ENCODE peak calls at places on chromosomes 13 and 19, in four cellular contexts. One of them, this sample, is unnamed.

GRCh38 chr13:25032160-25032559 is 63.8 kb upstream of the PABPC3 start:
- DNase-seq in CD4-positive, CD25-positive, alpha-beta regulatory T cell: no peak
- DNase-seq in lower leg skin: no peak
- DNase-seq in bronchial epithelial cell: no peak
- DNase-seq in this sample: no peak

GRCh38 chr13:48731957-48732569 is 78.3 kb downstream of the CYSLTR2 start:
- DNase-seq in CD4-positive, CD25-positive, alpha-beta regulatory T cell: peak
- DNase-seq in lower leg skin: no peak
- DNase-seq in bronchial epithelial cell: no peak
- DNase-seq in this sample: no peak

GRCh38 chr13:51683537-51684050 is 99.3 kb downstream of the WDFY2 start:
- DNase-seq in CD4-positive, CD25-positive, alpha-beta regulatory T cell: no peak
- DNase-seq in lower leg skin: no peak
- DNase-seq in bronchial epithelial cell: no peak
- DNase-seq in this sample: no peak

GRCh38 chr13:38564751-38565150 is 122.1 kb upstream of the FREM2 start:
- DNase-seq in CD4-positive, CD25-positive, alpha-beta regulatory T cell: no peak
- DNase-seq in lower leg skin: no peak
- DNase-seq in bronchial epithelial cell: no peak
- DNase-seq in this sample: no peak

GRCh38 chr19:53580871-53581835 is 43.2 kb downstream of the ZNF331 start:
- DNase-seq in CD4-positive, CD25-positive, alpha-beta regulatory T cell: no peak
- DNase-seq in lower leg skin: no peak
- DNase-seq in bronchial epithelial cell: no peak
- DNase-seq in this sample: no peak

GRCh38 chr13:37427843-37428494 is 170.6 kb downstream of the POSTN start:
- DNase-seq in CD4-positive, CD25-positive, alpha-beta regulatory T cell: no peak
- DNase-seq in lower leg skin: no peak
- DNase-seq in bronchial epithelial cell: no peak
- DNase-seq in this sample: no peak

GRCh38 chr19:33530842-33531241 is 9.3 kb upstream of the PEPD start:
- DNase-seq in CD4-positive, CD25-positive, alpha-beta regulatory T cell: no peak
- DNase-seq in lower leg skin: no peak
- DNase-seq in bronchial epithelial cell: no peak
- DNase-seq in this sample: no peak

GRCh38 chr13:21259571-21260455 is 83.4 kb downstream of the MRPL57 start:
- DNase-seq in CD4-positive, CD25-positive, alpha-beta regulatory T cell: no peak
- DNase-seq in lower leg skin: no peak
- DNase-seq in bronchial epithelial cell: no peak
- DNase-seq in this sample: no peak

GRCh38 chr19:9848761-9849160 is 13.6 kb downstream of the PIN1 start:
- DNase-seq in CD4-positive, CD25-positive, alpha-beta regulatory T cell: no peak
- DNase-seq in lower leg skin: no peak
- DNase-seq in bronchial epithelial cell: no peak
- DNase-seq in this sample: no peak

GRCh38 chr19:10717054-10717355 is 874 bp upstream of the DNM2 start:
- DNase-seq in CD4-positive, CD25-positive, alpha-beta regulatory T cell: no peak
- DNase-seq in lower leg skin: no peak
- DNase-seq in bronchial epithelial cell: no peak
- DNase-seq in this sample: no peak

GRCh38 chr13:27578121-27579030 is 42.0 kb downstream of the LNX2 start:
- DNase-seq in CD4-positive, CD25-positive, alpha-beta regulatory T cell: no peak
- DNase-seq in lower leg skin: no peak
- DNase-seq in bronchial epithelial cell: peak
- DNase-seq in this sample: peak

GRCh38 chr13:39269411-39269810 is 231.2 kb downstream of the NHLRC3 start:
- DNase-seq in CD4-positive, CD25-positive, alpha-beta regulatory T cell: no peak
- DNase-seq in lower leg skin: no peak
- DNase-seq in bronchial epithelial cell: no peak
- DNase-seq in this sample: no peak

GRCh38 chr13:48975101-48975925 is at the start of gene FNDC3A:
- DNase-seq in CD4-positive, CD25-positive, alpha-beta regulatory T cell: no peak
- DNase-seq in lower leg skin: peak
- DNase-seq in bronchial epithelial cell: peak
- DNase-seq in this sample: peak

GRCh38 chr19:4378886-4379285 is 21.5 kb downstream of the SH3GL1 start:
- DNase-seq in CD4-positive, CD25-positive, alpha-beta regulatory T cell: no peak
- DNase-seq in lower leg skin: no peak
- DNase-seq in bronchial epithelial cell: no peak
- DNase-seq in this sample: no peak

GRCh38 chr13:94630858-94631257 is 29.2 kb downstream of the GPR180 start:
- DNase-seq in CD4-positive, CD25-positive, alpha-beta regulatory T cell: no peak
- DNase-seq in lower leg skin: no peak
- DNase-seq in bronchial epithelial cell: no peak
- DNase-seq in this sample: no peak

DNA sequence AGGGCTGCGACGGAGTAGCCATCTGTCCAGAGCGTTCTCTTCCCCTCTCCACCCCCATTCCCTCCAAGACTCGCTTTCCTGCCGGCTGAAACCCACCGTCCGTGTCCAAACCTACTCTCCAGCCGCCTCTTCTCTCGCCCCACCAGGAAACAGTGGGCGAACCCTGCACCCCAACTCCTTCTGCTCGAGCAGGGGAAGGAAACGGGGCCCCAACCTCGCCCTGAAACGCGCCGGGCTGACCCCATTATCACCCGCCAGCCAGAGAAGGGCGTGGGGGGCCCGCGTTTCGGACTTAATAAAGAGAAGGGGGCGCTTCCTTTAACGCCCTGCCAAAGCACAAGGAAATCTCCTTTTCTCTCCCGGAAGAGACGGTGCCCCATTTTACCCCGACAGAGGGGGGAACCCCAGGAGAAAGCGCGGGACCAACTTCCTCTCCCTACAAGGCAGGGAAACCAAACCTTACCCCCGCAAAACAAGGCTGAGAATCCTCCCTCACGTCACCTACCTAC is 2.4 kb downstream of the ZC3H4 start:
- DNase-seq in CD4-positive, CD25-positive, alpha-beta regulatory T cell: peak
- DNase-seq in lower leg skin: no peak
- DNase-seq in bronchial epithelial cell: no peak
- DNase-seq in this sample: no peak
- H3K4me3 ChIP-seq in CD4-positive, CD25-positive, alpha-beta regulatory T cell: peak
- H3K4me3 ChIP-seq in lower leg skin: peak
- H3K4me3 ChIP-seq in bronchial epithelial cell: peak
- H3K4me3 ChIP-seq in this sample: peak

DNA sequence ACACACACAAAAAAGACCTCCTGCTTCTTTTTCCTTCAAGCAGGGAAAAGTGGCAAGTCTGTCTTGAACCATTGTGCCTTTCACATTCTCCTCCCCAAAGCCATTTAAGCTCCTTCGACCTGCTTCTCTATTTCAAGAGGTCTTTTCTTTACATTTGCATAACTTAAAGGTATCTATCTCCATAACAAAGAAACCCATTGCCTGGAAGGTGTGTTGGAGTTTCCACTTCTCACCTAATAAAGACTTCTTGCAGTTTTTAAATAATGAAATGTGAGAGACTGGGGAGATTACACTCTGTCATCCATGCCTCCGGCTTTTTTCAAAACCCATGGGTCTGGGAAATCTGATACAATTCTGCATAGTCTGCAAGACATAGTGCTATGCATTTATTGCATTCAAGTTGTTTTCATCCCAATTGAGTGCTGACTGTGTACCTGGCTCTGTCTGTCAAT is 41.8 kb upstream of the NBEA start:
- DNase-seq in CD4-positive, CD25-positive, alpha-beta regulatory T cell: no peak
- DNase-seq in lower leg skin: no peak
- DNase-seq in bronchial epithelial cell: no peak
- DNase-seq in this sample: no peak
- H3K4me3 ChIP-seq in CD4-positive, CD25-positive, alpha-beta regulatory T cell: no peak
- H3K4me3 ChIP-seq in lower leg skin: no peak
- H3K4me3 ChIP-seq in bronchial epithelial cell: no peak
- H3K4me3 ChIP-seq in this sample: no peak

GRCh38 chr19:50476943-50477264 is 256 bp upstream of the GARIN5A start:
- DNase-seq in CD4-positive, CD25-positive, alpha-beta regulatory T cell: no peak
- DNase-seq in lower leg skin: no peak
- DNase-seq in bronchial epithelial cell: no peak
- DNase-seq in this sample: no peak
- H3K4me3 ChIP-seq in CD4-positive, CD25-positive, alpha-beta regulatory T cell: peak
- H3K4me3 ChIP-seq in lower leg skin: peak
- H3K4me3 ChIP-seq in bronchial epithelial cell: peak
- H3K4me3 ChIP-seq in this sample: peak

GRCh38 chr19:42251572-42251990 is 3.3 kb downstream of the ERF start:
- DNase-seq in CD4-positive, CD25-positive, alpha-beta regulatory T cell: no peak
- DNase-seq in lower leg skin: no peak
- DNase-seq in bronchial epithelial cell: no peak
- DNase-seq in this sample: no peak
- H3K4me3 ChIP-seq in CD4-positive, CD25-positive, alpha-beta regulatory T cell: no peak
- H3K4me3 ChIP-seq in lower leg skin: no peak
- H3K4me3 ChIP-seq in bronchial epithelial cell: no peak
- H3K4me3 ChIP-seq in this sample: peak

GRCh38 chr19:55112246-55112780 is 5.1 kb downstream of the PPP1R12C start:
- DNase-seq in CD4-positive, CD25-positive, alpha-beta regulatory T cell: no peak
- DNase-seq in lower leg skin: no peak
- DNase-seq in bronchial epithelial cell: no peak
- DNase-seq in this sample: no peak
- H3K4me3 ChIP-seq in CD4-positive, CD25-positive, alpha-beta regulatory T cell: no peak
- H3K4me3 ChIP-seq in lower leg skin: no peak
- H3K4me3 ChIP-seq in bronchial epithelial cell: no peak
- H3K4me3 ChIP-seq in this sample: no peak

DNA sequence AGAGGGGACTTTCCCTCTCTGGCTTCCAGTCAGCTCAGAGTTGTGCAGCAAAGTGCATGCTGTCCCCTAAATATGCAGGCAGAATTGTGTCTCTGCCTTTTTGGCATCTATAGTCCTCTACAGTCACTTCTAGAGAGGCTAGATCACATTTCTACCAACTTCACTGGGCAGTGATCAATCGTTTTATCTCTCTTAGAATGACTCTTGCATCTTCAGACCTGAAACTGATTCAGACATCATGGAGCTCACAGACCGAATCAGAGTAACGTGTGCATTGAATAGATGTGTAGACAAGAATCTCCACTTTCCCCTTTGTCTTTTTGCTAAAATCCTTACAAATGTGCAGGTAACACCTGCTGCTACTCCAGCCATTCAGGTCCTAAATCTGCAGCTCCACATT is 6.2 kb downstream of the ZNF253 start:
- DNase-seq in CD4-positive, CD25-positive, alpha-beta regulatory T cell: no peak
- DNase-seq in lower leg skin: no peak
- DNase-seq in bronchial epithelial cell: no peak
- DNase-seq in this sample: no peak
- H3K4me3 ChIP-seq in CD4-positive, CD25-positive, alpha-beta regulatory T cell: peak
- H3K4me3 ChIP-seq in lower leg skin: no peak
- H3K4me3 ChIP-seq in bronchial epithelial cell: no peak
- H3K4me3 ChIP-seq in this sample: no peak

GRCh38 chr19:55080121-55080914 is 4.6 kb downstream of the EPS8L1 start:
- DNase-seq in CD4-positive, CD25-positive, alpha-beta regulatory T cell: peak
- DNase-seq in lower leg skin: no peak
- DNase-seq in bronchial epithelial cell: peak
- DNase-seq in this sample: peak

GRCh38 chr19:55083004-55083850 is 7.6 kb downstream of the EPS8L1 start:
- DNase-seq in CD4-positive, CD25-positive, alpha-beta regulatory T cell: no peak
- DNase-seq in lower leg skin: no peak
- DNase-seq in bronchial epithelial cell: no peak
- DNase-seq in this sample: no peak

GRCh38 chr19:55080915-55081772 is 5.5 kb downstream of the EPS8L1 start:
- DNase-seq in CD4-positive, CD25-positive, alpha-beta regulatory T cell: peak
- DNase-seq in lower leg skin: peak
- DNase-seq in bronchial epithelial cell: peak
- DNase-seq in this sample: peak

GRCh38 chr19:55081773-55082022 is 6.0 kb downstream of the EPS8L1 start:
- DNase-seq in CD4-positive, CD25-positive, alpha-beta regulatory T cell: no peak
- DNase-seq in lower leg skin: no peak
- DNase-seq in bronchial epithelial cell: no peak
- DNase-seq in this sample: no peak

DNA sequence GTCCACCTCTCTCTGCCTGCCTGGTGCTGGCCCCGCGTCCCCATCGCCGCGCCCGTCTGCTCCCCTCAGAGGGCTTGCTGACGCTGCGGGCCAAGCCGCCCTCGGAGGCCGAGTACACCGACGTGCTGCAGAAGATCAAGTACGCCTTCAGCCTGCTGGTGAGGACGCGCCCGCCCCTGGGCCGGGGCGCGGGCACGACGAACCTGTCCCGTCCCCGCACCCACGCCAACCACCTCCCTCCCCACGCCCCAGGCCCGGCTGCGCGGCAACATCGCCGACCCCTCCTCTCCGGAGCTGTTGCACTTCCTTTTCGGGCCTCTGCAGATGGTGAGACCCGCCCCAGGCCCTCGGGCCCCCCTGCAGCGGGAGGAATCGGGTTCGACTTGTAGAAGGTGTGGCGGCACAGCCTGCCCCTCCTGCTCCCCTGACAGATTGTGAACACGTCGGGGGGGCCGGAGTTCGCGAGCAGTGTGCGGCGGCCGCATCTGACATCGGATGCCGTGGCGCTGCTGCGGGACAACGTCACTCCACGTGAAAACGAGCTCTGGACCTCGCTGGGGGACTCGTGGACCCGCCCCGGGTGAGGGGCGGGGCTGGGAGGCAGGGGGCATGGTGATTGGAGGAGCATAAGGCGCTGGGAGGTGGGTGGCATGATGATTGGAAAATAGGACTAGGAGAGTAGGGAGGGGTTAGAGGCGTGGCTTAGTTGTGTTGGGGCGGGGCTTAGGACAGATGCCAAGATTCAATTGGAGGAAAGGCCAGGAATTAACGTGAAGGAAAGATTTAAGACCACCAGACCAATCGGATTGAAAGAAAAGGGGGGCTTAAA is 6.6 kb downstream of the EPS8L1 start:
- DNase-seq in CD4-positive, CD25-positive, alpha-beta regulatory T cell: peak
- DNase-seq in lower leg skin: no peak
- DNase-seq in bronchial epithelial cell: no peak
- DNase-seq in this sample: peak
- H3K4me3 ChIP-seq in CD4-positive, CD25-positive, alpha-beta regulatory T cell: no peak
- H3K4me3 ChIP-seq in lower leg skin: no peak
- H3K4me3 ChIP-seq in bronchial epithelial cell: no peak
- H3K4me3 ChIP-seq in this sample: no peak

GRCh38 chr19:1287622-1288527 is 2.2 kb downstream of the EFNA2 start:
- DNase-seq in CD4-positive, CD25-positive, alpha-beta regulatory T cell: no peak
- DNase-seq in lower leg skin: no peak
- DNase-seq in bronchial epithelial cell: no peak
- DNase-seq in this sample: no peak
- H3K4me3 ChIP-seq in CD4-positive, CD25-positive, alpha-beta regulatory T cell: no peak
- H3K4me3 ChIP-seq in lower leg skin: no peak
- H3K4me3 ChIP-seq in bronchial epithelial cell: no peak
- H3K4me3 ChIP-seq in this sample: no peak

GRCh38 chr13:46666727-46667456 is 113.9 kb downstream of the LRCH1 start:
- DNase-seq in CD4-positive, CD25-positive, alpha-beta regulatory T cell: no peak
- DNase-seq in lower leg skin: no peak
- DNase-seq in bronchial epithelial cell: no peak
- DNase-seq in this sample: no peak
- H3K4me3 ChIP-seq in CD4-positive, CD25-positive, alpha-beta regulatory T cell: peak
- H3K4me3 ChIP-seq in lower leg skin: no peak
- H3K4me3 ChIP-seq in bronchial epithelial cell: no peak
- H3K4me3 ChIP-seq in this sample: no peak

GRCh38 chr13:35393886-35394285 is 82.6 kb downstream of the MAB21L1 start:
- DNase-seq in CD4-positive, CD25-positive, alpha-beta regulatory T cell: no peak
- DNase-seq in lower leg skin: no peak
- DNase-seq in bronchial epithelial cell: peak
- DNase-seq in this sample: no peak

GRCh38 chr13:35388979-35389378 is 87.5 kb downstream of the MAB21L1 start:
- DNase-seq in CD4-positive, CD25-positive, alpha-beta regulatory T cell: no peak
- DNase-seq in lower leg skin: no peak
- DNase-seq in bronchial epithelial cell: no peak
- DNase-seq in this sample: peak

GRCh38 chr13:35392768-35393167 is 83.7 kb downstream of the MAB21L1 start:
- DNase-seq in CD4-positive, CD25-positive, alpha-beta regulatory T cell: no peak
- DNase-seq in lower leg skin: no peak
- DNase-seq in bronchial epithelial cell: no peak
- DNase-seq in this sample: no peak

GRCh38 chr13:35389535-35389934 is 87.0 kb downstream of the MAB21L1 start:
- DNase-seq in CD4-positive, CD25-positive, alpha-beta regulatory T cell: no peak
- DNase-seq in lower leg skin: no peak
- DNase-seq in bronchial epithelial cell: no peak
- DNase-seq in this sample: no peak

GRCh38 chr13:35388456-35388855 is 88.0 kb downstream of the MAB21L1 start:
- DNase-seq in CD4-positive, CD25-positive, alpha-beta regulatory T cell: no peak
- DNase-seq in lower leg skin: no peak
- DNase-seq in bronchial epithelial cell: no peak
- DNase-seq in this sample: no peak
- H3K4me3 ChIP-seq in CD4-positive, CD25-positive, alpha-beta regulatory T cell: no peak
- H3K4me3 ChIP-seq in lower leg skin: no peak
- H3K4me3 ChIP-seq in bronchial epithelial cell: no peak
- H3K4me3 ChIP-seq in this sample: peak

This sample was measured in foreskin fibroblast.